ENCODE peak calls at places on chromosomes 2 and 18, in seven cellular contexts. B, L, N, C, K, P and J are unnamed samples.

GRCh38 chr2:119008108-119008507 is 66.1 kb downstream of the MARCO start:
- DNase-seq in B (no peak), L (no peak), N (peak), C (peak), K (no peak), P (no peak), J (no peak)

GRCh38 chr18:55097406-55098170 is 138.3 kb upstream of the CCDC68 start:
- DNase-seq in B (peak), L (no peak), N (peak), C (peak), K (no peak), P (no peak), J (no peak)

GRCh38 chr2:96470636-96471035 is 34.5 kb downstream of the NEURL3 start:
- DNase-seq in B (no peak), L (peak), N (peak), C (peak), K (peak), P (peak), J (peak)

GRCh38 chr2:218886461-218886947 is 5.9 kb downstream of the WNT10A start:
- DNase-seq in B (no peak), L (no peak), N (peak), C (no peak), K (no peak), P (no peak), J (no peak)

GRCh38 chr2:27316655-27317412 is 6.1 kb downstream of the MPV17 start:
- DNase-seq in B (no peak), L (no peak), N (no peak), C (no peak), K (no peak), P (no peak), J (no peak)

GRCh38 chr2:161992526-161992925 is 81.5 kb downstream of the DPP4 start:
- DNase-seq in B (no peak), L (no peak), N (peak), C (peak), K (no peak), P (peak), J (no peak)

GRCh38 chr2:218229239-218229638 is 12.2 kb downstream of the ARPC2 start:
- DNase-seq in B (peak), L (no peak), N (no peak), C (peak), K (no peak), P (peak), J (no peak)

GRCh38 chr2:75932996-75933395 is 222.3 kb upstream of the GCFC2 start:
- DNase-seq in B (no peak), L (no peak), N (no peak), C (no peak), K (no peak), P (no peak), J (no peak)

GRCh38 chr2:199962203-199962602 is 6.8 kb downstream of the MAIP1 start:
- DNase-seq in B (no peak), L (no peak), N (no peak), C (no peak), K (no peak), P (no peak), J (no peak)

GRCh38 chr2:84338069-84338468 is 121.0 kb downstream of the SUCLG1 start:
- DNase-seq in B (no peak), L (no peak), N (no peak), C (no peak), K (no peak), P (no peak), J (no peak)

GRCh38 chr2:239978381-239978780 is 46.8 kb downstream of the NDUFA10 start:
- DNase-seq in B (peak), L (no peak), N (peak), C (peak), K (no peak), P (no peak), J (no peak)

GRCh38 chr2:226609361-226609760 is 190.3 kb downstream of the IRS1 start:
- DNase-seq in B (no peak), L (no peak), N (no peak), C (peak), K (no peak), P (no peak), J (no peak)

GRCh38 chr2:180979086-180979934 is 1.1 kb upstream of the UBE2E3 start:
- DNase-seq in B (no peak), L (no peak), N (peak), C (peak), K (no peak), P (no peak), J (no peak)

GRCh38 chr2:210027608-210028007 is 25.2 kb downstream of the RPE start:
- DNase-seq in B (no peak), L (no peak), N (no peak), C (no peak), K (no peak), P (no peak), J (no peak)

GRCh38 chr2:9844036-9844483 is 786 bp downstream of the TAF1B start:
- DNase-seq in B (no peak), L (no peak), N (peak), C (peak), K (no peak), P (no peak), J (no peak)

GRCh38 chr2:69192176-69192945 is 179.4 kb downstream of the ANTXR1 start:
- DNase-seq in B (no peak), L (no peak), N (peak), C (no peak), K (no peak), P (no peak), J (no peak)

GRCh38 chr2:109126501-109126860 is 2.5 kb upstream of the SH3RF3 start:
- DNase-seq in B (peak), L (no peak), N (peak), C (peak), K (no peak), P (no peak), J (no peak)

GRCh38 chr2:201880620-201881381 is 74.5 kb downstream of the CDK15 start:
- DNase-seq in B (no peak), L (no peak), N (no peak), C (peak), K (no peak), P (no peak), J (no peak)

GRCh38 chr2:15769235-15769634 is 171.1 kb upstream of the MYCN start:
- DNase-seq in B (no peak), L (no peak), N (no peak), C (no peak), K (no peak), P (no peak), J (no peak)

GRCh38 chr2:196718394-196718793 is 78.9 kb downstream of the CCDC150 start:
- DNase-seq in B (no peak), L (no peak), N (no peak), C (peak), K (no peak), P (no peak), J (no peak)